ENCODE peak calls at places on chromosomes 2 and 18, in five cellular contexts. One of them, this sample, is unnamed.

GRCh38 chr2:214410918-214411554 is at the start of gene VWC2L:
- DNase-seq in astrocyte: peak; percentile 66
- DNase-seq in mucosa of descending colon: peak; percentile 33
- DNase-seq in NCI-H510A: peak; percentile 18
- DNase-seq in activated T-helper 1 cell treated with Interleukin-2 at 50 U/mL for 16 hours: no peak
- DNase-seq in this sample: no peak

GRCh38 chr18:23107718-23108117 is 27.6 kb upstream of the CABLES1 start:
- DNase-seq in activated T-helper 1 cell treated with Interleukin-2 at 50 U/mL for 16 hours: no peak
- DNase-seq in NCI-H510A: no peak
- DNase-seq in astrocyte: no peak
- DNase-seq in mucosa of descending colon: no peak
- DNase-seq in this sample: no peak

GRCh38 chr18:56789004-56789888 is 138.1 kb downstream of the WDR7 start:
- DNase-seq in activated T-helper 1 cell treated with Interleukin-2 at 50 U/mL for 16 hours: no peak
- DNase-seq in NCI-H510A: no peak
- DNase-seq in astrocyte: no peak
- DNase-seq in mucosa of descending colon: no peak
- DNase-seq in this sample: no peak

GRCh38 chr18:75926811-75927210 is 499.3 kb upstream of the SMIM21 start:
- DNase-seq in activated T-helper 1 cell treated with Interleukin-2 at 50 U/mL for 16 hours: no peak
- DNase-seq in astrocyte: peak; percentile 49
- DNase-seq in NCI-H510A: no peak
- DNase-seq in mucosa of descending colon: no peak
- DNase-seq in this sample: no peak

GRCh38 chr18:48810805-48811204 is 140.0 kb downstream of the SMAD7 start:
- DNase-seq in astrocyte: no peak
- DNase-seq in mucosa of descending colon: no peak
- DNase-seq in activated T-helper 1 cell treated with Interleukin-2 at 50 U/mL for 16 hours: no peak
- DNase-seq in NCI-H510A: no peak
- DNase-seq in this sample: no peak

GRCh38 chr2:43636616-43637015 is 444 bp upstream of the PLEKHH2 start:
- DNase-seq in NCI-H510A: peak; percentile 13
- DNase-seq in activated T-helper 1 cell treated with Interleukin-2 at 50 U/mL for 16 hours: no peak
- DNase-seq in mucosa of descending colon: no peak
- DNase-seq in astrocyte: no peak
- DNase-seq in this sample: no peak

GRCh38 chr2:143505542-143505941 is 376.3 kb downstream of the ARHGAP15 start:
- DNase-seq in NCI-H510A: no peak
- DNase-seq in astrocyte: peak; percentile 56
- DNase-seq in mucosa of descending colon: no peak
- DNase-seq in activated T-helper 1 cell treated with Interleukin-2 at 50 U/mL for 16 hours: no peak
- DNase-seq in this sample: no peak

GRCh38 chr2:216057688-216058193 is 23.9 kb downstream of the PECR start:
- DNase-seq in mucosa of descending colon: peak; percentile 72
- DNase-seq in astrocyte: peak; percentile 95
- DNase-seq in NCI-H510A: no peak
- DNase-seq in activated T-helper 1 cell treated with Interleukin-2 at 50 U/mL for 16 hours: peak; percentile 45
- DNase-seq in this sample: peak; percentile 25

GRCh38 chr2:224357098-224357901 is 44.6 kb downstream of the FAM124B start:
- DNase-seq in mucosa of descending colon: no peak
- DNase-seq in activated T-helper 1 cell treated with Interleukin-2 at 50 U/mL for 16 hours: peak; percentile 2
- DNase-seq in astrocyte: peak; percentile 32
- DNase-seq in NCI-H510A: peak; percentile 19
- DNase-seq in this sample: no peak

GRCh38 chr18:10169064-10169562 is 255.3 kb downstream of the VAPA start:
- DNase-seq in NCI-H510A: peak; percentile 32
- DNase-seq in mucosa of descending colon: no peak
- DNase-seq in activated T-helper 1 cell treated with Interleukin-2 at 50 U/mL for 16 hours: no peak
- DNase-seq in astrocyte: peak; percentile 71
- DNase-seq in this sample: no peak

GRCh38 chr2:38122344-38122743 is 46.4 kb upstream of the CYP1B1 start:
- DNase-seq in NCI-H510A: no peak
- DNase-seq in mucosa of descending colon: no peak
- DNase-seq in activated T-helper 1 cell treated with Interleukin-2 at 50 U/mL for 16 hours: no peak
- DNase-seq in astrocyte: peak; percentile 30
- DNase-seq in this sample: no peak

GRCh38 chr2:139645617-139646016 is 865.4 kb upstream of the NXPH2 start:
- DNase-seq in activated T-helper 1 cell treated with Interleukin-2 at 50 U/mL for 16 hours: no peak
- DNase-seq in NCI-H510A: no peak
- DNase-seq in astrocyte: no peak
- DNase-seq in mucosa of descending colon: no peak
- DNase-seq in this sample: no peak

GRCh38 chr2:12059616-12060441 is 313.4 kb downstream of the LPIN1 start:
- DNase-seq in NCI-H510A: no peak
- DNase-seq in astrocyte: peak; percentile 71
- DNase-seq in activated T-helper 1 cell treated with Interleukin-2 at 50 U/mL for 16 hours: no peak
- DNase-seq in mucosa of descending colon: no peak
- DNase-seq in this sample: no peak

GRCh38 chr2:112290638-112291037 is 15.2 kb downstream of the ZC3H6 start:
- DNase-seq in activated T-helper 1 cell treated with Interleukin-2 at 50 U/mL for 16 hours: no peak
- DNase-seq in mucosa of descending colon: no peak
- DNase-seq in astrocyte: no peak
- DNase-seq in NCI-H510A: no peak
- DNase-seq in this sample: no peak

GRCh38 chr18:50654658-50655550 is 95.0 kb downstream of the MAPK4 start:
- DNase-seq in NCI-H510A: no peak
- DNase-seq in astrocyte: no peak
- DNase-seq in activated T-helper 1 cell treated with Interleukin-2 at 50 U/mL for 16 hours: no peak
- DNase-seq in mucosa of descending colon: no peak
- DNase-seq in this sample: no peak

GRCh38 chr18:46771141-46771540 is 14.3 kb upstream of the ST8SIA5 start:
- DNase-seq in mucosa of descending colon: no peak
- DNase-seq in astrocyte: peak; percentile 30
- DNase-seq in NCI-H510A: no peak
- DNase-seq in activated T-helper 1 cell treated with Interleukin-2 at 50 U/mL for 16 hours: no peak
- DNase-seq in this sample: no peak

GRCh38 chr2:103254611-103255010 is 492.8 kb downstream of the TMEM182 start:
- DNase-seq in activated T-helper 1 cell treated with Interleukin-2 at 50 U/mL for 16 hours: no peak
- DNase-seq in NCI-H510A: no peak
- DNase-seq in mucosa of descending colon: no peak
- DNase-seq in astrocyte: no peak
- DNase-seq in this sample: no peak

GRCh38 chr18:27315001-27315400 is 129.9 kb upstream of the CHST9 start:
- DNase-seq in mucosa of descending colon: no peak
- DNase-seq in NCI-H510A: no peak
- DNase-seq in activated T-helper 1 cell treated with Interleukin-2 at 50 U/mL for 16 hours: no peak
- DNase-seq in astrocyte: no peak
- DNase-seq in this sample: no peak